ENCODE peak calls at places on chromosome X, in ten cellular contexts. One of them, this sample, is unnamed. For H3K9me3, the result is how much of the 10 kb centered on the place peaks cover.

GRCh38 chrX:150502979-150503897 is 65.2 kb upstream of the MTM1 start:
- DNase-seq in WERI-Rb-1: no peak
- DNase-seq in right lobe of liver: no peak
- DNase-seq in uterus: no peak
- DNase-seq in ovary: no peak
- DNase-seq in GM23248: no peak
- DNase-seq in CD8-positive, alpha-beta memory T cell: no peak
- DNase-seq in tibial nerve: no peak
- DNase-seq in fibroblast of lung: no peak
- DNase-seq in upper lobe of right lung: no peak
- DNase-seq in this sample: no peak

GRCh38 chrX:18449271-18449670 is 23.9 kb downstream of the CDKL5 start:
- DNase-seq in WERI-Rb-1: no peak
- DNase-seq in right lobe of liver: no peak
- DNase-seq in uterus: no peak
- DNase-seq in ovary: no peak
- DNase-seq in GM23248: no peak
- DNase-seq in CD8-positive, alpha-beta memory T cell: no peak
- DNase-seq in tibial nerve: no peak
- DNase-seq in fibroblast of lung: peak
- DNase-seq in upper lobe of right lung: no peak
- DNase-seq in this sample: no peak

GRCh38 chrX:22952011-22952410 is 47.7 kb upstream of the DDX53 start:
- DNase-seq in WERI-Rb-1: no peak
- DNase-seq in right lobe of liver: no peak
- DNase-seq in uterus: no peak
- DNase-seq in ovary: no peak
- DNase-seq in GM23248: no peak
- DNase-seq in CD8-positive, alpha-beta memory T cell: no peak
- DNase-seq in tibial nerve: no peak
- DNase-seq in fibroblast of lung: peak
- DNase-seq in upper lobe of right lung: no peak
- DNase-seq in this sample: no peak

GRCh38 chrX:119685225-119686066 is 7.5 kb downstream of the SEPTIN6 start:
- DNase-seq in WERI-Rb-1: no peak
- DNase-seq in right lobe of liver: no peak
- DNase-seq in uterus: no peak
- DNase-seq in ovary: no peak
- DNase-seq in GM23248: peak
- DNase-seq in CD8-positive, alpha-beta memory T cell: no peak
- DNase-seq in tibial nerve: no peak
- DNase-seq in fibroblast of lung: no peak
- DNase-seq in upper lobe of right lung: peak
- DNase-seq in this sample: no peak

GRCh38 chrX:39946822-39947221 is 150.9 kb downstream of the BCOR start:
- DNase-seq in WERI-Rb-1: no peak
- DNase-seq in right lobe of liver: no peak
- DNase-seq in uterus: no peak
- DNase-seq in ovary: no peak
- DNase-seq in GM23248: peak
- DNase-seq in CD8-positive, alpha-beta memory T cell: no peak
- DNase-seq in tibial nerve: no peak
- DNase-seq in fibroblast of lung: peak
- DNase-seq in upper lobe of right lung: peak
- DNase-seq in this sample: no peak

GRCh38 chrX:51420610-51421009 is 75.8 kb downstream of the NUDT11 start:
- DNase-seq in WERI-Rb-1: peak
- DNase-seq in right lobe of liver: no peak
- DNase-seq in uterus: no peak
- DNase-seq in ovary: peak
- DNase-seq in GM23248: peak
- DNase-seq in CD8-positive, alpha-beta memory T cell: no peak
- DNase-seq in tibial nerve: no peak
- DNase-seq in fibroblast of lung: peak
- DNase-seq in upper lobe of right lung: no peak
- DNase-seq in this sample: no peak

GRCh38 chrX:22325091-22325490 is 52.4 kb downstream of the CBLL2 start:
- DNase-seq in WERI-Rb-1: no peak
- DNase-seq in right lobe of liver: no peak
- DNase-seq in uterus: no peak
- DNase-seq in ovary: no peak
- DNase-seq in GM23248: peak
- DNase-seq in CD8-positive, alpha-beta memory T cell: no peak
- DNase-seq in tibial nerve: no peak
- DNase-seq in fibroblast of lung: peak
- DNase-seq in upper lobe of right lung: no peak
- DNase-seq in this sample: no peak

GRCh38 chrX:133185119-133185518 is 33.0 kb downstream of the TFDP3 start:
- DNase-seq in WERI-Rb-1: no peak
- DNase-seq in right lobe of liver: no peak
- DNase-seq in uterus: no peak
- DNase-seq in ovary: no peak
- DNase-seq in GM23248: no peak
- DNase-seq in CD8-positive, alpha-beta memory T cell: no peak
- DNase-seq in tibial nerve: no peak
- DNase-seq in fibroblast of lung: no peak
- DNase-seq in upper lobe of right lung: no peak
- DNase-seq in this sample: no peak

GRCh38 chrX:16892504-16893362 is 22.6 kb upstream of the RBBP7 start:
- DNase-seq in WERI-Rb-1: peak
- DNase-seq in right lobe of liver: peak
- DNase-seq in uterus: peak
- DNase-seq in ovary: peak
- DNase-seq in GM23248: peak
- DNase-seq in CD8-positive, alpha-beta memory T cell: peak
- DNase-seq in tibial nerve: peak
- DNase-seq in fibroblast of lung: peak
- DNase-seq in upper lobe of right lung: no peak
- DNase-seq in this sample: peak

GRCh38 chrX:55996649-55997048 is 235.5 kb upstream of the KLF8 start:
- DNase-seq in WERI-Rb-1: no peak
- DNase-seq in right lobe of liver: no peak
- DNase-seq in uterus: no peak
- DNase-seq in ovary: no peak
- DNase-seq in GM23248: no peak
- DNase-seq in CD8-positive, alpha-beta memory T cell: no peak
- DNase-seq in tibial nerve: no peak
- DNase-seq in fibroblast of lung: no peak
- DNase-seq in upper lobe of right lung: no peak
- DNase-seq in this sample: no peak

GRCh38 chrX:56000729-56001128 is 231.4 kb upstream of the KLF8 start:
- DNase-seq in WERI-Rb-1: no peak
- DNase-seq in right lobe of liver: no peak
- DNase-seq in uterus: no peak
- DNase-seq in ovary: no peak
- DNase-seq in GM23248: no peak
- DNase-seq in CD8-positive, alpha-beta memory T cell: no peak
- DNase-seq in tibial nerve: no peak
- DNase-seq in fibroblast of lung: no peak
- DNase-seq in upper lobe of right lung: no peak
- DNase-seq in this sample: no peak

GRCh38 chrX:56000169-56000568 is 232.0 kb upstream of the KLF8 start:
- DNase-seq in WERI-Rb-1: no peak
- DNase-seq in right lobe of liver: no peak
- DNase-seq in uterus: no peak
- DNase-seq in ovary: no peak
- DNase-seq in GM23248: peak
- DNase-seq in CD8-positive, alpha-beta memory T cell: no peak
- DNase-seq in tibial nerve: no peak
- DNase-seq in fibroblast of lung: no peak
- DNase-seq in upper lobe of right lung: no peak
- DNase-seq in this sample: no peak
- H3K9me3 ChIP-seq in WERI-Rb-1: under half
- H3K9me3 ChIP-seq in right lobe of liver: under half
- H3K9me3 ChIP-seq in uterus: under half
- H3K9me3 ChIP-seq in ovary: under half
- H3K9me3 ChIP-seq in GM23248: under half
- H3K9me3 ChIP-seq in CD8-positive, alpha-beta memory T cell: under half
- H3K9me3 ChIP-seq in tibial nerve: under half
- H3K9me3 ChIP-seq in fibroblast of lung: under half
- H3K9me3 ChIP-seq in upper lobe of right lung: under half
- H3K9me3 ChIP-seq in this sample: under half

GRCh38 chrX:102624105-102624504 is 24.8 kb downstream of the ARMCX5 start:
- DNase-seq in WERI-Rb-1: no peak
- DNase-seq in right lobe of liver: no peak
- DNase-seq in uterus: no peak
- DNase-seq in ovary: no peak
- DNase-seq in GM23248: no peak
- DNase-seq in CD8-positive, alpha-beta memory T cell: no peak
- DNase-seq in tibial nerve: no peak
- DNase-seq in fibroblast of lung: peak
- DNase-seq in upper lobe of right lung: no peak
- DNase-seq in this sample: no peak
- H3K9me3 ChIP-seq in WERI-Rb-1: under half
- H3K9me3 ChIP-seq in right lobe of liver: under half
- H3K9me3 ChIP-seq in uterus: under half
- H3K9me3 ChIP-seq in ovary: under half
- H3K9me3 ChIP-seq in GM23248: under half
- H3K9me3 ChIP-seq in CD8-positive, alpha-beta memory T cell: under half
- H3K9me3 ChIP-seq in tibial nerve: under half
- H3K9me3 ChIP-seq in fibroblast of lung: under half
- H3K9me3 ChIP-seq in upper lobe of right lung: under half
- H3K9me3 ChIP-seq in this sample: under half

DNA sequence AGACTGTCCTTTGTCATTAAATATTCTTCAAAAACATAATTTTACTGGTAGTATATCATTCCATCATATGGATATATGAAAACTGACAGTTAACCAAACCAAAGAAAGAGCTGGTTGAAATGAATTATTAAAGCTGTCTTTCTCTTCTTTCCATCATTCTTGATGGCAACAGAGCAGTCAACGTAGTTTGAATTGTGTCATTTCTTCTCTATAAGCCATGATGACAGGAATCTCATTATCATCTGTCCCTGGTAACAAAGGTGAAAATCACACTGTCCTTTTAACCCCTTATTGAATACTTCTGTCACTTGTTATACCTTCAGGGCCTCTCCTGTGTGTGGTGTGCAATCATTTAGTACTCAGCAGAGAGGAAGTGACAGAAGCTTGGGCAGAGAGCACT is 197.0 kb upstream of the SLITRK2 start:
- DNase-seq in WERI-Rb-1: no peak
- DNase-seq in right lobe of liver: no peak
- DNase-seq in uterus: no peak
- DNase-seq in ovary: no peak
- DNase-seq in GM23248: no peak
- DNase-seq in CD8-positive, alpha-beta memory T cell: no peak
- DNase-seq in tibial nerve: no peak
- DNase-seq in fibroblast of lung: no peak
- DNase-seq in upper lobe of right lung: no peak
- DNase-seq in this sample: no peak
- H3K9me3 ChIP-seq in WERI-Rb-1: under half
- H3K9me3 ChIP-seq in right lobe of liver: under half
- H3K9me3 ChIP-seq in uterus: under half
- H3K9me3 ChIP-seq in ovary: under half
- H3K9me3 ChIP-seq in GM23248: under half
- H3K9me3 ChIP-seq in CD8-positive, alpha-beta memory T cell: under half
- H3K9me3 ChIP-seq in tibial nerve: under half
- H3K9me3 ChIP-seq in fibroblast of lung: under half
- H3K9me3 ChIP-seq in upper lobe of right lung: under half
- H3K9me3 ChIP-seq in this sample: under half

DNA sequence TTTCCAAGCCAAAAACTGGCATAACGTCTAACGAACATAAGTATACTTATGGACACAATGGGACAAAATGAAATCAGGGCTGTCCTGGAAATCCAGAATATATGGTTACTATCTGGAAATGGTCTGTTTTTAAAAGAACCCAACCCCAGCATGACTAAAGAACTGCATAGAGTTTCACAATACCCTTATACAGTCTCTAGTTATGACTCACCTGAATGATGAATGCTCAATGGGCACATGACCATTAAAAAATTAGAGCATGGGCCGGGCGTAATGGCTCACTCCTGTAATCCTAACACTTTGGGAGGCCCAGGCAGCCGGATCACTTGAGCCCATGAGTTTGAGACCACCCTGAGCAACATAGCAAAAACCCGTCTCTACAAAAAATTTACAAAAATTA is 31.8 kb downstream of the AMMECR1 start:
- DNase-seq in WERI-Rb-1: no peak
- DNase-seq in right lobe of liver: no peak
- DNase-seq in uterus: no peak
- DNase-seq in ovary: peak
- DNase-seq in GM23248: peak
- DNase-seq in CD8-positive, alpha-beta memory T cell: no peak
- DNase-seq in tibial nerve: no peak
- DNase-seq in fibroblast of lung: peak
- DNase-seq in upper lobe of right lung: no peak
- DNase-seq in this sample: no peak
- H3K9me3 ChIP-seq in WERI-Rb-1: under half
- H3K9me3 ChIP-seq in right lobe of liver: under half
- H3K9me3 ChIP-seq in uterus: under half
- H3K9me3 ChIP-seq in ovary: under half
- H3K9me3 ChIP-seq in GM23248: under half
- H3K9me3 ChIP-seq in CD8-positive, alpha-beta memory T cell: under half
- H3K9me3 ChIP-seq in tibial nerve: under half
- H3K9me3 ChIP-seq in fibroblast of lung: under half
- H3K9me3 ChIP-seq in upper lobe of right lung: under half
- H3K9me3 ChIP-seq in this sample: under half